ENCODE peak calls at places on chromosome 3, in five cellular contexts. C is NCI-H1417 treated with DMSO at 0.1 percent for 48 hours, M is endothelial cell, R is fibroblast of the aortic adventitia, Q is omental fat pad. O is an unnamed sample.

GRCh38 chr3:195895900-195896360 is 12.4 kb downstream of the TNK2 start:
- DNase-seq in R (no peak), C (no peak), Q (no peak), M (no peak), O (no peak)

GRCh38 chr3:149377408-149378111 is at the start of gene TM4SF1:
- DNase-seq in M (no peak), C (no peak), Q (no peak), R (peak; percentile 96), O (peak; percentile 88)

GRCh38 chr3:115402651-115403050 is 220.7 kb upstream of the GAP43 start:
- DNase-seq in R (no peak), Q (no peak), M (no peak), C (no peak), O (no peak)

GRCh38 chr3:78668302-78668701 is 1099.5 kb downstream of the ROBO1 start:
- DNase-seq in C (no peak), M (no peak), Q (no peak), R (no peak), O (no peak)

GRCh38 chr3:146187334-146187950 is 26.5 kb upstream of the PLOD2 start:
- DNase-seq in M (peak; percentile 28), Q (no peak), C (no peak), R (peak; percentile 67), O (no peak)

GRCh38 chr3:176796371-176796770 is 400.9 kb downstream of the TBL1XR1 start:
- DNase-seq in C (no peak), Q (no peak), M (no peak), R (no peak), O (no peak)

GRCh38 chr3:124059580-124059979 is 67.7 kb upstream of the ROPN1 start:
- DNase-seq in R (peak; percentile 5), C (no peak), M (no peak), Q (no peak), O (no peak)

GRCh38 chr3:118550122-118550521 is 484.5 kb downstream of the IGSF11 start:
- DNase-seq in C (no peak), M (peak; percentile 16), R (no peak), Q (no peak), O (no peak)

GRCh38 chr3:77795013-77795412 is 755.1 kb downstream of the ROBO2 start:
- DNase-seq in R (no peak), C (no peak), M (no peak), Q (no peak), O (no peak)

GRCh38 chr3:184485906-184486305 is 75.7 kb upstream of the EPHB3 start:
- DNase-seq in Q (no peak), M (no peak), R (no peak), C (no peak), O (no peak)

GRCh38 chr3:23961064-23961463 is 16.0 kb downstream of the NR1D2 start:
- DNase-seq in Q (no peak), C (no peak), R (no peak), M (no peak), O (no peak)

GRCh38 chr3:40521254-40521653 is 3.5 kb upstream of the ZNF621 start:
- DNase-seq in Q (no peak), R (no peak), M (no peak), C (no peak), O (no peak)

GRCh38 chr3:148758303-148758884 is 60.7 kb downstream of the AGTR1 start:
- DNase-seq in M (no peak), C (no peak), R (no peak), Q (no peak), O (no peak)

GRCh38 chr3:106635271-106635670 is 742.0 kb upstream of the CCDC54 start:
- DNase-seq in M (no peak), R (peak; percentile 92), C (no peak), Q (no peak), O (no peak)

GRCh38 chr3:32431481-32431880 is 39.8 kb downstream of the CMTM7 start:
- DNase-seq in R (no peak), C (no peak), Q (no peak), M (no peak), O (no peak)

O was measured in lower leg skin.